ENCODE peak calls at places on chromosomes 11 and 22, in four cellular contexts. X is endothelial cell of umbilical vein, J is fibroblast of lung, Q is aorta. Y is an unnamed sample.

GRCh38 chr22:39183991-39184585 is 31.6 kb upstream of the CBX7 start:
- DNase-seq in X (peak; percentile 22), J (peak; percentile 77), Q (no peak), Y (no peak)

GRCh38 chr11:47433991-47434786 is 8.0 kb upstream of the PSMC3 start:
- DNase-seq in X (no peak), J (peak; percentile 88), Q (no peak), Y (no peak)

GRCh38 chr11:112797653-112798293 is 163.4 kb upstream of the NCAM1 start:
- DNase-seq in X (no peak), J (peak; percentile 40), Q (no peak), Y (peak; percentile 68)

GRCh38 chr11:45412521-45412920 is 126.4 kb upstream of the SYT13 start:
- DNase-seq in X (no peak), J (no peak), Q (no peak), Y (peak; percentile 28)

GRCh38 chr22:38272373-38273134 is at the start of gene TMEM184B:
- DNase-seq in X (peak; percentile 75), J (peak; percentile 54), Q (peak; percentile 83), Y (no peak)

GRCh38 chr11:3171931-3172560 is 6.9 kb upstream of the OSBPL5 start:
- DNase-seq in X (no peak), J (no peak), Q (peak; percentile 30), Y (no peak)

GRCh38 chr11:1456166-1456565 is 30.4 kb downstream of the MOB2 start:
- DNase-seq in X (no peak), J (no peak), Q (no peak), Y (no peak)

GRCh38 chr11:110219011-110219785 is 77.2 kb downstream of the RDX start:
- DNase-seq in X (no peak), J (peak; percentile 65), Q (no peak), Y (no peak)

GRCh38 chr11:87851234-87851633 is 324.0 kb downstream of the RAB38 start:
- DNase-seq in X (no peak), J (peak; percentile 69), Q (no peak), Y (no peak)

GRCh38 chr11:102717280-102717679 is 7.5 kb downstream of the MMP8 start:
- DNase-seq in X (no peak), J (no peak), Q (no peak), Y (no peak)

GRCh38 chr11:59240322-59240721 is 27.6 kb upstream of the MPEG1 start:
- DNase-seq in X (no peak), J (no peak), Q (no peak), Y (no peak)

GRCh38 chr11:43021466-43021865 is 290.3 kb upstream of the API5 start:
- DNase-seq in X (no peak), J (no peak), Q (no peak), Y (no peak)

GRCh38 chr11:46555269-46556054 is 38.4 kb downstream of the AMBRA1 start:
- DNase-seq in X (peak; percentile 48), J (peak; percentile 24), Q (no peak), Y (no peak)

GRCh38 chr11:47289856-47290255 is 19.9 kb downstream of the MADD start:
- DNase-seq in X (no peak), J (no peak), Q (no peak), Y (no peak)

GRCh38 chr11:71927813-71928738 is at the start of gene XNDC1N:
- DNase-seq in X (peak; percentile 96), J (peak; percentile 89), Q (peak; percentile 68), Y (peak; percentile 78)

GRCh38 chr11:94740083-94740974 is 27.8 kb upstream of the AMOTL1 start:
- DNase-seq in X (no peak), J (no peak), Q (peak; percentile 67), Y (peak; percentile 74)

GRCh38 chr22:20205964-20206708 is 55.3 kb upstream of the CCDC188 start:
- DNase-seq in X (peak; percentile 71), J (peak; percentile 46), Q (peak; percentile 68), Y (no peak)

GRCh38 chr11:44564198-44564597 is 1.3 kb upstream of the CD82 start:
- DNase-seq in X (no peak), J (peak; percentile 32), Q (no peak), Y (no peak)

GRCh38 chr11:18203723-18204122 is 31.1 kb downstream of the MRGPRX4 start:
- DNase-seq in X (peak; percentile 5), J (no peak), Q (no peak), Y (no peak)

GRCh38 chr22:22064580-22064979 is 82.0 kb upstream of the TOP3B start:
- DNase-seq in X (no peak), J (no peak), Q (no peak), Y (no peak)

GRCh38 chr22:46996595-46997310 is 234.3 kb downstream of the TBC1D22A start:
- DNase-seq in X (peak; percentile 9), J (no peak), Q (no peak), Y (no peak)

GRCh38 chr11:70182266-70182665 is 20.8 kb upstream of the FADD start:
- DNase-seq in X (no peak), J (no peak), Q (no peak), Y (no peak)

GRCh38 chr11:108606495-108607160 is 13.1 kb upstream of the EXPH5 start:
- DNase-seq in X (no peak), J (peak; percentile 37), Q (no peak), Y (no peak)

GRCh38 chr11:73139476-73140198 is 2.5 kb downstream of the FCHSD2 start:
- DNase-seq in X (peak; percentile 89), J (peak; percentile 22), Q (no peak), Y (no peak)

DNA sequence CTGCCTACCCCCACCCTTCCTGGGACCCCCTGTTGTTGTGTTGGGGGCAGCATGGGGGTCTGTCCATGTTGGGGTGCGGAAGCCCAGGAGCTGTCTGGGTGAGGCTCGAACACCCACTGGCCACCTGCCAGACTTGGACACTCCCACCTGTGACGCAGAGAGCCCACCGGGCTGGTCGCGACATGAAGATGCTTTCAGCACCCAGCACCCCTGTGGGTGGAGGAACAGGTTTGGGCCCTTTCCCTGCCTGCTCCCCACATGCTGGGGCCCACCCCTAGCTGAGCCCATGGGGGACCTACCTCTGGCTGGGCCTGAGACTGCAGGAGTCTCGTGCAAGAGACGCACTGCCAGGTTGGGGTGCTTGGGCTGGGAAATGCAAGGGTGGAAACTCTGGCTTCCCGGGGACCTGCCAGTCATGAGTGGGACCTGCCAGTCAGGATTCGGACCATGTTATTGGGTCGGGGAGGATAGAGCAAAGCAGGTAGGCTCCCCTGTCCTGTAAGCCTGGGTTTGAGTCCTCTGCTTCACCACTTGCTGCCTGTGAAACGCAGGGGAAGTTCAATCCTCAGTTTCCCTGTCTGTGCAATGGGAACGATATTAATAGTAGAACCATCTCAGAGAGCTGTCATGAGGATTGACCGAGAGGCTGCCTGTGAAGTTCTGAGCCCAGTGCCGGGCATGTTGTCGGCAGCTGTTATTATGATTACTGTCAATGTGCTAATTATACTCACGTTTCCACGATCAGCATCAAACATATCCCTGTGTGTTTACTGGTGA is 24.1 kb downstream of the KIAA1671 start:
- DNase-seq in X (no peak), J (no peak), Q (no peak), Y (no peak)
- H3K4me3 ChIP-seq in X (no peak overlapping the region), J (no peak overlapping the region), Q (no peak overlapping the region), Y (peak overlapping the region; percentile 48)

GRCh38 chr11:61795459-61795858 is 2.7 kb downstream of the FEN1 start:
- DNase-seq in X (no peak), J (no peak), Q (peak; percentile 45), Y (no peak)

GRCh38 chr11:61792310-61793083 is at the start of the genes FEN1 and TMEM258:
- DNase-seq in X (peak; percentile 98), J (peak; percentile 95), Q (peak; percentile 94), Y (peak; percentile 94)

GRCh38 chr11:61793084-61793828 is 545 bp downstream of the FEN1 start:
- DNase-seq in X (no peak), J (peak; percentile 8), Q (no peak), Y (no peak)

GRCh38 chr11:61794579-61794978 is 1.9 kb downstream of the FEN1 start:
- DNase-seq in X (no peak), J (no peak), Q (no peak), Y (no peak)

GRCh38 chr11:61793829-61794204 is 1.1 kb downstream of the FEN1 start:
- DNase-seq in X (no peak), J (no peak), Q (no peak), Y (no peak)
- H3K4me3 ChIP-seq in X (peak overlapping the region; percentile 70), J (peak overlapping the region; percentile 100), Q (no peak overlapping the region), Y (peak overlapping the region; percentile 89)

DNA sequence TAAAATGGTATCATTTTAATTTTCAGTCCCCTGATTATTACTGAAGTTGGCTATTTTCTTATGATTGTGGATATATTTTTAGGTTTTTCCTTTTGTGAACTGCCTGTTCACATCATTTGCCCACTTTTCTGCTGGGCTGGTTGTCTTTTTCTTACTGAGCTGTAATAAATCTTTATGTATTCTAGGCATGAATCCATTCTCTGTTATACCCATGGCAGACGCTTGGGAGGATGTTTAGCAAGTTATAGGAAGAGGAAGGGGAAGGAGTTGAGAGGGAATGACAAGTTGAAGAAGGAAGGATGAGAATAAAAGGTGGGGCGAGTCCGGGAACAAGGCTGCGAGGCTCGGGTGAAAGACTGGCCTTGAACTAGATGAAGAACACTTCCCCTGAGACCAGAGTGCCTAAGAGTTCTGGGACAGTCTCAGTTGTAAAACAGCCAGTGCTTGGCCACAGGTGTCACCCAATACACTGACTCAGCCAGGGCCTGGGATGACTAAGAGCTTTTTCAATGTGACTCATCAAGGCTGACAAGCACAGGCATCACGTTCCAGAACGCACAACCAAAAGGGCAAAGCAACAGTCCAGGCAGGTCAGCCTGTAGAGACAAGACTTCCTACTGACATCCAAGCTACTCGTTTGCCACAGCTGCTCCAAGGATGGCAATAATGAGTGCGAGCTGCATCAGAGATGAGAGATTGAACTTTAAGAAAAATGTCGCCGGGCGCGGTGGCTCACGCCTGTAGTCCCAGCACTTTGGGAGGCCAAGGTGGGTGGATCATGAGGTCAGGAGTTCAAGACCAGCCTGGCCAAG is 35.2 kb downstream of the LRFN4 start:
- DNase-seq in X (peak; percentile 83), J (peak; percentile 95), Q (peak; percentile 68), Y (no peak)
- H3K4me3 ChIP-seq in X (no peak overlapping the region), J (no peak overlapping the region), Q (no peak overlapping the region), Y (no peak overlapping the region)

GRCh38 chr11:61800331-61801281 is 7.9 kb downstream of the FEN1 start:
- DNase-seq in X (no peak), J (no peak), Q (no peak), Y (no peak)

GRCh38 chr11:61791737-61792309 is 576 bp downstream of the TMEM258 start:
- DNase-seq in X (peak; percentile 95), J (peak; percentile 91), Q (peak; percentile 75), Y (no peak)

GRCh38 chr11:61799665-61800284 is 7.1 kb downstream of the FEN1 start:
- DNase-seq in X (no peak), J (no peak), Q (no peak), Y (no peak)

GRCh38 chr11:61796127-61796526 is 3.4 kb downstream of the FEN1 start:
- DNase-seq in X (no peak), J (no peak), Q (no peak), Y (no peak)

DNA sequence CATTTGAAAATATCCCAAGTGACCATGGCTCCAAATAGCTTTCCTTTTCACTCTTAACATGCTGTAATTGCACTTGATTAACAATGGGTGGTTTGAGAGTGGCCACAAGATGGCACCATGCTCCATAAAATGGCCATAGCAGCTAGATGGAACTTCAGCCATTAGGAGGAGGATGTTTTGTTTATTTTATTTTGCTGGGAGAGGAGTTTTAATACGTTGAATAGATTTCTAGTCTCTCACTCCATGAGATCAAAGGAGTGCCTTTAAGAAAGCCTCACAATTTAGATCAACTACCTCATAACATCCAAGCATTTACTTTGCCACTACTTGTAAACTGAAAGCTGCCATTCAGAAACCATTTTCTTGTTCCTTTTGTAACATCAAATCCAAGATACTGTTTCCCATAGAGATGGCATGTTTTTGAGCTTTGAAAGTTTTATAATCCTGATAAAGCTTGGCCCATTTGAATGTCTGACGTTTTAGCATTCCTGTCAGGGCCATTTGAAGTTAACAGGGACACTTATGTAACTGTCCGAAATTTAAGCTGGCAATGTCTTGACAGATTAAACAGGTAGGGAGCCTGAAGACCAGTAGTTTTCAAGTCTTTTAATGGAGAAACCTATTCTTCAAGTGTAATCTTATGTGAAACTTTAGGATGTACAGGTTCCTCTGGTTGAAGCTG is 4.7 kb downstream of the FEN1 start:
- DNase-seq in X (peak; percentile 91), J (peak; percentile 76), Q (peak; percentile 86), Y (no peak)
- H3K4me3 ChIP-seq in X (no peak overlapping the region), J (no peak overlapping the region), Q (no peak overlapping the region), Y (no peak overlapping the region)

GRCh38 chr11:123430736-123431356 is 777 bp downstream of the GRAMD1B start:
- DNase-seq in X (peak; percentile 60), J (peak; percentile 47), Q (peak; percentile 87), Y (no peak)
- H3K4me3 ChIP-seq in X (peak overlapping the region; percentile 0), J (peak overlapping the region; percentile 64), Q (peak overlapping the region; percentile 5), Y (peak overlapping the region; percentile 81)